ENCODE peak calls at places on chromosome 14, in eight cellular contexts. K, I, N, Q, Y, X, Z and D are unnamed samples.

GRCh38 chr14:59631237-59631636 is 54.6 kb upstream of the CCDC175 start:
- DNase-seq in Z (no peak), Q (no peak), N (no peak), Y (no peak), K (no peak), X (no peak), I (peak), D (no peak)

GRCh38 chr14:32473476-32473875 is 144.4 kb downstream of the AKAP6 start:
- DNase-seq in N (no peak), K (no peak), I (peak), Q (no peak), Z (peak), X (no peak), Y (no peak), D (no peak)

GRCh38 chr14:93543766-93544165 is 113.0 kb downstream of the UNC79 start:
- DNase-seq in X (no peak), I (peak), K (peak), N (no peak), Y (no peak), Z (peak), Q (no peak), D (no peak)

GRCh38 chr14:32950584-32950983 is 11.9 kb downstream of the NPAS3 start:
- DNase-seq in Z (no peak), I (no peak), X (no peak), Y (no peak), Q (no peak), K (no peak), N (no peak), D (no peak)

GRCh38 chr14:92496458-92496857 is 17.1 kb upstream of the RIN3 start:
- DNase-seq in Q (no peak), Z (no peak), K (no peak), I (no peak), Y (no peak), X (no peak), N (no peak), D (no peak)

GRCh38 chr14:76133103-76133502 is 18.6 kb upstream of the GPATCH2L start:
- DNase-seq in I (peak), Q (no peak), Y (no peak), Z (peak), X (no peak), N (no peak), K (no peak), D (no peak)

GRCh38 chr14:69190191-69190590 is 1.1 kb upstream of the EXD2 start:
- DNase-seq in X (no peak), K (no peak), Y (no peak), Q (no peak), I (no peak), N (no peak), Z (no peak), D (no peak)

GRCh38 chr14:105528859-105529505 is 2.6 kb downstream of the TMEM121 start:
- DNase-seq in N (no peak), Y (peak), X (no peak), Z (no peak), Q (no peak), K (no peak), I (no peak), D (no peak)

GRCh38 chr14:75274899-75275569 is 3.6 kb upstream of the FOS start:
- DNase-seq in K (no peak), Y (no peak), I (peak), N (no peak), Z (no peak), X (no peak), Q (peak), D (no peak)

GRCh38 chr14:88189040-88189839 is 133.8 kb downstream of the KCNK10 start:
- DNase-seq in X (peak), Y (peak), Z (peak), K (peak), Q (peak), N (peak), I (peak), D (peak)

GRCh38 chr14:92316937-92317336 is 6.0 kb upstream of the SLC24A4 start:
- DNase-seq in I (peak), X (no peak), Q (no peak), Z (no peak), Y (no peak), N (no peak), K (no peak), D (no peak)

GRCh38 chr14:60051690-60052324 is 39.9 kb upstream of the PCNX4 start:
- DNase-seq in N (no peak), K (no peak), I (no peak), Q (peak), Z (peak), X (no peak), Y (no peak), D (no peak)

GRCh38 chr14:50319721-50320120 is 7.6 kb downstream of the DMAC2L start:
- DNase-seq in Y (no peak), I (no peak), N (no peak), K (no peak), Z (no peak), Q (no peak), X (no peak), D (no peak)

GRCh38 chr14:79587194-79587593 is 624.1 kb downstream of the DIO2 start:
- DNase-seq in K (no peak), Q (no peak), Z (no peak), X (no peak), Y (no peak), N (no peak), I (peak), D (no peak)

GRCh38 chr14:74207943-74208342 is 31.3 kb upstream of the VSX2 start:
- DNase-seq in Z (no peak), I (no peak), Q (no peak), X (no peak), N (no peak), K (no peak), Y (no peak), D (no peak)